ENCODE peak calls at places on chromosome 6, in eight cellular contexts. M is cardiac muscle cell, I is AG04450, D is IMR-90, X is brain microvascular endothelial cell, H is lower lobe of right lung, C is bronchial epithelial cell, O is adrenal gland. J is an unnamed sample.
A peak's percentile ranks its signal among the peaks of the same experiment; 100 is the strongest.

GRCh38 chr6:35706468-35706867 is 17.8 kb upstream of the FKBP5 start:
- DNase-seq in M (no peak), I (no peak), D (peak; percentile 44), X (no peak), H (no peak), C (peak; percentile 68), O (no peak), J (no peak)

GRCh38 chr6:31350973-31351733 is 5.8 kb downstream of the HLA-B start:
- DNase-seq in M (no peak), I (no peak), D (no peak), X (no peak), H (no peak), C (no peak), O (no peak), J (no peak)

GRCh38 chr6:11810854-11811643 is 32.4 kb upstream of the ADTRP start:
- DNase-seq in M (no peak), I (no peak), D (peak; percentile 24), X (peak; percentile 41), H (no peak), C (peak; percentile 41), O (no peak), J (no peak)

GRCh38 chr6:2190661-2191389 is 54.6 kb downstream of the GMDS start:
- DNase-seq in M (no peak), I (no peak), D (no peak), X (no peak), H (no peak), C (no peak), O (no peak), J (no peak)

GRCh38 chr6:16583151-16583762 is 178.0 kb downstream of the ATXN1 start:
- DNase-seq in M (no peak), I (no peak), D (no peak), X (no peak), H (no peak), C (no peak), O (no peak), J (no peak)

GRCh38 chr6:109595998-109596397 is 95.0 kb downstream of the AK9 start:
- DNase-seq in M (no peak), I (no peak), D (peak; percentile 57), X (peak; percentile 44), H (no peak), C (peak; percentile 33), O (no peak), J (peak; percentile 19)

GRCh38 chr6:161054876-161055275 is 63.3 kb downstream of the MAP3K4 start:
- DNase-seq in M (no peak), I (no peak), D (no peak), X (no peak), H (no peak), C (peak; percentile 64), O (no peak), J (no peak)

GRCh38 chr6:125818225-125818657 is 27.5 kb downstream of the NCOA7 start:
- DNase-seq in M (no peak), I (no peak), D (peak; percentile 17), X (no peak), H (no peak), C (no peak), O (no peak), J (no peak)

GRCh38 chr6:75499640-75500039 is 6.0 kb upstream of the FILIP1 start:
- DNase-seq in M (no peak), I (no peak), D (no peak), X (no peak), H (no peak), C (no peak), O (no peak), J (no peak)

GRCh38 chr6:137870744-137871247 is 3.7 kb downstream of the TNFAIP3 start:
- DNase-seq in M (no peak), I (no peak), D (peak; percentile 31), X (no peak), H (no peak), C (peak; percentile 68), O (no peak), J (no peak)

GRCh38 chr6:85824329-85824728 is 181.6 kb upstream of the SYNCRIP start:
- DNase-seq in M (no peak), I (no peak), D (no peak), X (no peak), H (no peak), C (peak; percentile 2), O (no peak), J (no peak)

GRCh38 chr6:111011360-111012142 is 29.7 kb downstream of the RPF2 start:
- DNase-seq in M (peak; percentile 59), I (peak; percentile 11), D (peak; percentile 55), X (peak; percentile 14), H (no peak), C (peak; percentile 46), O (no peak), J (no peak)

GRCh38 chr6:74001091-74001490 is 305.1 kb downstream of the CD109 start:
- DNase-seq in M (no peak), I (no peak), D (no peak), X (no peak), H (no peak), C (no peak), O (no peak), J (no peak)

GRCh38 chr6:150068173-150068785 is 642 bp downstream of the ULBP3 start:
- DNase-seq in M (no peak), I (no peak), D (no peak), X (no peak), H (no peak), C (no peak), O (no peak), J (no peak)

GRCh38 chr6:37624121-37624520 is 73.6 kb downstream of the MDGA1 start:
- DNase-seq in M (no peak), I (no peak), D (no peak), X (no peak), H (no peak), C (peak; percentile 82), O (no peak), J (no peak)

DNA sequence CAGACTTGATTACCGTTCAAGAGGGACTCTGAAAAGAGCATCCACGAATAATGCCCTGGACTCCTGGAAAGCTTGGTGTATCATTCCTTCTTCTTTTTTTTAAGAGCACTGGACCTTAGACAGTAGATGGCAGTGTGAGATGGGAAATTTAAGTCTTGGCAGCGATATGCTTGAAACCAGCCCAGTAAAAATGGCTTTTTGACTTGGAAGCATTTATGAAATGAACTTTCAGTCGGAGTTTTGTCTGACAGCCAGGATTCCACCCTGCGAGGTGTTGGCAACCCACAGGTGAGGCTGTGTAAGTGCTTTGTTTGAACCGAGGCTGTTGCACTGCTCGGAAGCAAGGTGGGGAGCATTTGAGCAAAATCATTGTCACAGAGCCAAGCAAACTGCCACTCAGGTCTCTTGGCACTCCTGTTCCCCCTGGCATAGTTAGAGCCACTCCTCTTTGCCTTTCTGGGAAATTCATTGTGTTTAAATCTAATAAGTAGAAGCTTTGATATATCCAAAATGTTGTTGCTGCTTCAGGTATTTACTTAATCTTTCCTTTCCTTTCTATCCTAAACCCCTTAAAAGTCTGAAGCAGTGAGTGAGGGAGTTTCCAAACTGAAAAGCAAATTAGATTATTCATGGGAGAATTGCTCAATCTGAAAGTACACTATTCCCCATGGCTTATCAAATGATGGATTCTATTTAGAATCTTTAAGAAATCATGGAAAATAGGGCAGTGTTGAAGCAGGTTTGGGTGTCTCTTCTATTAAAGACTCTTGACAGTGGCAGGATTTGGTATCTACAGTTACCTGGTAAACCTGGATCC is 272.8 kb upstream of the SLC35B3 start:
- DNase-seq in M (peak; percentile 52), I (no peak), D (no peak), X (no peak), H (peak; percentile 51), C (peak; percentile 64), O (peak; percentile 14), J (no peak)
- TF ChIP-seq CTCF in M (no peak), I (no peak), D (no peak), X (peak; percentile 35), H (peak; percentile 48), C (peak; percentile 45), O (no peak), J (no peak)

GRCh38 chr6:26390504-26390903 is 7.6 kb downstream of the BTN2A2 start:
- DNase-seq in M (no peak), I (no peak), D (no peak), X (no peak), H (no peak), C (no peak), O (no peak), J (no peak)

GRCh38 chr6:26388441-26388840 is 5.5 kb downstream of the BTN2A2 start:
- DNase-seq in M (no peak), I (no peak), D (peak; percentile 71), X (peak; percentile 22), H (no peak), C (peak; percentile 39), O (no peak), J (no peak)

GRCh38 chr6:26387565-26387964 is 4.7 kb downstream of the BTN2A2 start:
- DNase-seq in M (no peak), I (no peak), D (no peak), X (no peak), H (no peak), C (no peak), O (no peak), J (no peak)

GRCh38 chr6:26388014-26388413 is 5.1 kb downstream of the BTN2A2 start:
- DNase-seq in M (peak; percentile 11), I (no peak), D (no peak), X (peak; percentile 18), H (no peak), C (no peak), O (no peak), J (no peak)

DNA sequence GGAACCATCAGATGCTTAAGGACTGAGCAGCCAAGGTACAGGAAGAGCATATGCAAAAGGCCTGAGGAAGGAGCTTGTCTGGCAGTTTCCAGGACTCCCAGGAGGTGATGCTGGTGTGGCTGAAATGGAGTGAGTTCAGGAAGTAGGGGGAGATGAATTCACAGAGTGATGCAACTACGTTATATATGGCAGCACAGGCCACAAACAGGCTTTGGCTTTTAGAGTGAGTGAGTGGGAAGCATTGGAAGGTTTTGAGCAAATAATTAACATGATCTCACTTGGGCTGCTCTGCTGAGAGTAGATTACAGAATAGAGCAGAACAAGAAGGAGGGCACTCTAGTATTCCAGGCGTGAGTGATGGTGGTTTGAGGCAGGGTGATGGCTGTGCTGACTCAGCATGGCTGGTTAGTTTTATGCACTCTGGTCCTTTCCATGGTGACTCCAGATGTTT is 6.5 kb downstream of the BTN2A2 start:
- DNase-seq in M (no peak), I (no peak), D (no peak), X (no peak), H (no peak), C (peak; percentile 29), O (no peak), J (no peak)
- H3K4me3 ChIP-seq in M (no peak overlapping the region), I (no peak overlapping the region), D (no peak overlapping the region), X (no peak overlapping the region), H (no peak overlapping the region), C (no peak overlapping the region), O (no peak overlapping the region), J (no peak overlapping the region)

GRCh38 chr6:34067814-34068213 is 78.1 kb downstream of the GRM4 start:
- DNase-seq in M (no peak), I (no peak), D (no peak), X (no peak), H (no peak), C (no peak), O (no peak), J (no peak)
- TF ChIP-seq CTCF in M (no peak), I (peak; percentile 9), D (peak; percentile 11), X (peak; percentile 22), H (no peak), C (peak; percentile 18), O (no peak), J (no peak)

DNA sequence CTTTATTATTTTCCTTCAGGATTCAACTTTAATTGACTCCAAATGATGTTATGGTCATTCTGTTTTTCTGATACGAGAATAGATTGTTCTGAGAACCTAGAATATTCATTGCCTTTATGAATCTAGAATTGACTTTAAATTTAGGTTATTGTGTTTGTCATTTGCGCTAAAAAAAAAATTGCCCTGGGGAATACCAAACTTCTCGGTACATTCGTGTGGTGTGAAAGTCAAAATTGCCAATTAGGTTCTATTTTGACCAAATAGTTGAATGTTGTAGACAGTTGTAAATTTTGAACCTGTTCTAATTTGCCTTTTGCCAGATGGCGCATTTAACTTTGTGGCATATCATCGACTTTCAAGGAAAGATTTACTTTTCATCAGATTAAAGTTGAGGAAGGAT is 3.0 kb downstream of the WTAP start:
- DNase-seq in M (no peak), I (no peak), D (no peak), X (no peak), H (no peak), C (no peak), O (no peak), J (no peak)
- H3K4me3 ChIP-seq in M (no peak overlapping the region), I (peak overlapping the region; percentile 86), D (no peak overlapping the region), X (no peak overlapping the region), H (no peak overlapping the region), C (no peak overlapping the region), O (no peak overlapping the region), J (no peak overlapping the region)

J was measured in AG04449.